ENCODE peak calls at places on chromosomes 6 and 20, in six cellular contexts. R is ovary, T is transverse colon, I is breast epithelium, E is suprapubic skin, O is Peyer's patch. J is an unnamed sample. For H3K27me3, the result is how much of the 10 kb centered on the place peaks cover.

GRCh38 chr6:110999634-111000270 is 17.9 kb downstream of the RPF2 start:
- DNase-seq in R (no peak), T (no peak), I (no peak), E (no peak), O (no peak), J (no peak)

GRCh38 chr20:52242237-52243230 is 51.0 kb upstream of the ZFP64 start:
- DNase-seq in R (no peak), T (no peak), I (no peak), E (no peak), O (no peak), J (no peak)

GRCh38 chr6:131212024-131212423 is 76.8 kb downstream of the AKAP7 start:
- DNase-seq in R (no peak), T (no peak), I (no peak), E (no peak), O (no peak), J (no peak)

GRCh38 chr20:54545959-54546358 is 70.6 kb downstream of the DOK5 start:
- DNase-seq in R (no peak), T (no peak), I (no peak), E (no peak), O (no peak), J (no peak)

GRCh38 chr6:136783495-136784270 is 8.6 kb downstream of the MAP3K5 start:
- DNase-seq in R (no peak), T (no peak), I (no peak), E (no peak), O (peak), J (no peak)

GRCh38 chr20:57688864-57689263 is 21.0 kb downstream of the PMEPA1 start:
- DNase-seq in R (peak), T (no peak), I (no peak), E (no peak), O (no peak), J (no peak)

GRCh38 chr6:141354191-141354950 is 778.4 kb upstream of the GJE1 start:
- DNase-seq in R (no peak), T (no peak), I (no peak), E (no peak), O (no peak), J (no peak)

GRCh38 chr20:35311409-35311808 is 19.2 kb upstream of the FAM83C start:
- DNase-seq in R (no peak), T (peak), I (no peak), E (no peak), O (no peak), J (no peak)

GRCh38 chr6:105952326-105952725 is 133.8 kb upstream of the PRDM1 start:
- DNase-seq in R (no peak), T (no peak), I (no peak), E (no peak), O (no peak), J (no peak)

GRCh38 chr6:29834564-29835436 is 7.2 kb downstream of the HLA-G start:
- DNase-seq in R (no peak), T (peak), I (no peak), E (no peak), O (peak), J (peak)

GRCh38 chr20:38607351-38607750 is 5.7 kb downstream of the ARHGAP40 start:
- DNase-seq in R (no peak), T (no peak), I (no peak), E (no peak), O (no peak), J (no peak)

GRCh38 chr6:43457643-43458042 is 2.3 kb upstream of the DLK2 start:
- DNase-seq in R (no peak), T (no peak), I (no peak), E (no peak), O (no peak), J (no peak)

GRCh38 chr20:24164360-24164759 is 175.8 kb upstream of the GGTLC1 start:
- DNase-seq in R (no peak), T (no peak), I (no peak), E (no peak), O (no peak), J (no peak)

GRCh38 chr6:139029470-139030210 is 1.1 kb downstream of the ABRACL start:
- DNase-seq in R (peak), T (peak), I (no peak), E (peak), O (peak), J (peak)

GRCh38 chr6:133435065-133435728 is 194.0 kb downstream of the EYA4 start:
- DNase-seq in R (no peak), T (no peak), I (no peak), E (no peak), O (no peak), J (peak)

GRCh38 chr6:21754891-21755290 is 161.3 kb downstream of the SOX4 start:
- DNase-seq in R (no peak), T (no peak), I (no peak), E (no peak), O (no peak), J (no peak)

GRCh38 chr20:50111120-50111828 is 1.7 kb downstream of the UBE2V1 start:
- DNase-seq in R (no peak), T (no peak), I (no peak), E (peak), O (no peak), J (no peak)

GRCh38 chr20:64200740-64201139 is 36.5 kb downstream of the MYT1 start:
- DNase-seq in R (no peak), T (no peak), I (no peak), E (no peak), O (no peak), J (no peak)

GRCh38 chr6:90885611-90886056 is 298.8 kb upstream of the MAP3K7 start:
- DNase-seq in R (no peak), T (no peak), I (no peak), E (no peak), O (no peak), J (no peak)

GRCh38 chr20:16530201-16530681 is 43.0 kb downstream of the KIF16B start:
- DNase-seq in R (no peak), T (peak), I (no peak), E (no peak), O (no peak), J (no peak)

GRCh38 chr20:15814903-15815302 is 758.3 kb downstream of the KIF16B start:
- DNase-seq in R (no peak), T (no peak), I (no peak), E (no peak), O (no peak), J (no peak)

GRCh38 chr6:122789862-122790739 is 1.0 kb downstream of the SMPDL3A start:
- DNase-seq in R (no peak), T (no peak), I (no peak), E (no peak), O (no peak), J (no peak)

GRCh38 chr6:33411632-33412005 is 805 bp downstream of the PHF1 start:
- DNase-seq in R (no peak), T (no peak), I (no peak), E (peak), O (no peak), J (no peak)

GRCh38 chr6:33410711-33411631 is at the start of gene PHF1:
- DNase-seq in R (no peak), T (peak), I (no peak), E (peak), O (peak), J (peak)

GRCh38 chr6:33407132-33407718 is 3.6 kb upstream of the PHF1 start:
- DNase-seq in R (no peak), T (no peak), I (no peak), E (no peak), O (no peak), J (no peak)

GRCh38 chr6:33412140-33413009 is 1.6 kb downstream of the PHF1 start:
- DNase-seq in R (peak), T (no peak), I (no peak), E (no peak), O (no peak), J (no peak)

GRCh38 chr6:33410050-33410710 is 634 bp upstream of the PHF1 start:
- DNase-seq in R (peak), T (peak), I (peak), E (peak), O (peak), J (peak)
- TF ChIP-seq POLR2A in R (peak), T (peak), I (peak), E (no peak), O (peak), J (peak)

GRCh38 chr6:109303647-109304283 is 78.5 kb downstream of the CD164 start:
- DNase-seq in R (no peak), T (no peak), I (no peak), E (no peak), O (no peak), J (peak)
- H3K27ac ChIP-seq in R (no peak), T (peak), I (peak), E (no peak), O (no peak), J (peak)

GRCh38 chr20:5316188-5317158 is at the start of gene PROKR2:
- DNase-seq in R (no peak), T (no peak), I (no peak), E (no peak), O (no peak), J (no peak)

GRCh38 chr20:5309971-5310370 is 6.8 kb downstream of the PROKR2 start:
- DNase-seq in R (no peak), T (no peak), I (no peak), E (no peak), O (no peak), J (no peak)

GRCh38 chr20:5315807-5316187 is 957 bp downstream of the PROKR2 start:
- DNase-seq in R (no peak), T (no peak), I (no peak), E (no peak), O (no peak), J (no peak)

GRCh38 chr20:5312518-5312917 is 4.2 kb downstream of the PROKR2 start:
- DNase-seq in R (no peak), T (no peak), I (no peak), E (no peak), O (no peak), J (no peak)

GRCh38 chr20:5313916-5314315 is 2.8 kb downstream of the PROKR2 start:
- DNase-seq in R (no peak), T (no peak), I (no peak), E (no peak), O (no peak), J (no peak)
- H3K27me3 ChIP-seq in R (under half), T (under half), I (under half), E (half or more), O (under half), J (under half)

DNA sequence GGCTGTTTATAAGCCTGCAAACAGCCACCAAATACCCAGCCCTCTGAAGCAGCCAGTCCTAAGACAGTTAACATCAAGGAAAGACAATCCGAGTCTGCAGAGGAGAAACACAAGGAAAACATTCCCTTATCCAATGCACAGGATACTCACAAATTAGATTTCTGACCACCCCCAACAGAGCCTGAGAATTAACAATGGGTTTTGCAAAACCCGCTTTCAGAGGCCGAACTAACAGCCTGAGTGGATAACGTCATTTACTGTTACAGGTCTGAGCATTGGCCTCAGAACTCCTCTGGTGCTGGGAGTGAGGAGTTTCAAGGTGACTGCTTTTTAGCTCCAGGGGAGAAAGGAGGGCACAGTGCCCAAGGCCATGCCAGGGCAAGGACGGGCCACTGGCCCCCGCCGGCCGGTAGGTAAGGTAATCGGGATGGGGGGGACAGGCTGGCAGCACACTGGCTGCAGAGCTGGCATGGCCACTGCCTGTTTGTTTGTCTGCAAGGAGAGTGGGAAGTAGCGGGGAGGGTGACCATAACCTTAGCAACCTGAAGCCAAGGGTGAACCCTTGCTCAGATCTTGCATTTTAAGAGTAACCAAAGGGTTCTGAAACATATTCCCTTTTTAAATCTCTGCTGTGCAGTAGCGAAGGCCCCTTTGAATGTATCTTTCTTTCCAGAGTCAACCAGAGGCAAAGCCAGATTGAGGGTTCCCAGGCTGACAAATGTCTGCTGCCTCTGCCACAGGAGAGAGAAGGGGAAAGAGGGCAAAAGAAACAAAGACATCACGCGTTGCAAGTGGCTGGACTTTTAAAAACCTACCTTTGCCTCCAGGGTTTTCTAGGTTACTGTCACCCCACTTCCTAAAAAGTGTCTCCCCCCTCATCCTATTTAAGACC is 3.9 kb downstream of the ZMYND8 start:
- DNase-seq in R (peak), T (peak), I (no peak), E (no peak), O (no peak), J (peak)
- TF ChIP-seq POLR2A in R (no peak), T (peak), I (no peak), E (no peak), O (peak), J (no peak)

DNA sequence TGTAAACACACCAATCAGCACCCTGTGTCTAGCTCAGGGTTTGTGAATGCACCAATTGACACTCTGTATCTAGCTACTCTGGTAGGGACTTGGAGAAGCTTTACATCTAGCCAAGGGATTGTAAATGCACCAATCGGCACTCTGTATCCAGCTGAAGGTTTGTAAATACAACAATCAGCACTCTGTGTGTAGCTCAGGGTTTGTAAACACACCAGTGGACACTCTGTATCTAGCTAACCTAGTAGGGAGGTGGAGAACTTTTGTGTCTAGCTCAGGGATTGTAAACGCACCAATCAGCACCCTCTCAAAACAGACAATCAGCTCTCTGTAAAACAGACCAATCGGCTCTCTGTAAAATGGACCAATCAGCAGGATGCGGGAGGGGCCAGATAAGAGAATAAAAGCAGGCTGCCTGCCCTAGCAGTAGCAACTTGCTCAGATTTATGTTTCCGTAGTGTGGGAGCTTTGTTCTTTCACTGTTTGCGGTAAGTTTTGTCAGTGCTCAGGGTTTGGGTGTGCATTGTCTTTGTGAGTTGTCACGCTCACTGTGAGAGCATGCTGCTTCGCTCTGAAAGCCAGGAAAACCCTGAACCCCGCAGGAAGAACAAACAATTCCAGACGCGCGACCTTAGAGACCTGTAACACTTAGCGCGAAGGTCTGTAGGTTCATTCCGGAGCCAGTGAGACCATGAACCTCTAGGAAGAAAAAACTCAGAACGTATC is 37.0 kb downstream of the RIOK1 start:
- DNase-seq in R (no peak), T (no peak), I (no peak), E (no peak), O (no peak), J (no peak)
- H3K27ac ChIP-seq in R (no peak), T (no peak), I (no peak), E (peak), O (no peak), J (no peak)

GRCh38 chr20:40591104-40591503 is 97.9 kb downstream of the MAFB start:
- DNase-seq in R (no peak), T (no peak), I (no peak), E (no peak), O (no peak), J (no peak)

GRCh38 chr20:40589581-40589980 is 99.5 kb downstream of the MAFB start:
- DNase-seq in R (no peak), T (no peak), I (no peak), E (no peak), O (no peak), J (no peak)

GRCh38 chr20:40587038-40587437 is 102.0 kb downstream of the MAFB start:
- DNase-seq in R (no peak), T (no peak), I (no peak), E (no peak), O (no peak), J (no peak)

GRCh38 chr20:40592891-40593290 is 96.1 kb downstream of the MAFB start:
- DNase-seq in R (no peak), T (no peak), I (no peak), E (no peak), O (no peak), J (no peak)

GRCh38 chr20:40588891-40589290 is 100.1 kb downstream of the MAFB start:
- DNase-seq in R (no peak), T (no peak), I (no peak), E (no peak), O (no peak), J (no peak)
- H3K27me3 ChIP-seq in R (under half), T (under half), I (under half), E (under half), O (under half), J (under half)

GRCh38 chr6:11329841-11330765 is 97.6 kb upstream of the NEDD9 start:
- DNase-seq in R (no peak), T (peak), I (no peak), E (no peak), O (no peak), J (no peak)
- TF ChIP-seq POLR2A in R (no peak), T (no peak), I (no peak), E (no peak), O (no peak), J (no peak)

DNA sequence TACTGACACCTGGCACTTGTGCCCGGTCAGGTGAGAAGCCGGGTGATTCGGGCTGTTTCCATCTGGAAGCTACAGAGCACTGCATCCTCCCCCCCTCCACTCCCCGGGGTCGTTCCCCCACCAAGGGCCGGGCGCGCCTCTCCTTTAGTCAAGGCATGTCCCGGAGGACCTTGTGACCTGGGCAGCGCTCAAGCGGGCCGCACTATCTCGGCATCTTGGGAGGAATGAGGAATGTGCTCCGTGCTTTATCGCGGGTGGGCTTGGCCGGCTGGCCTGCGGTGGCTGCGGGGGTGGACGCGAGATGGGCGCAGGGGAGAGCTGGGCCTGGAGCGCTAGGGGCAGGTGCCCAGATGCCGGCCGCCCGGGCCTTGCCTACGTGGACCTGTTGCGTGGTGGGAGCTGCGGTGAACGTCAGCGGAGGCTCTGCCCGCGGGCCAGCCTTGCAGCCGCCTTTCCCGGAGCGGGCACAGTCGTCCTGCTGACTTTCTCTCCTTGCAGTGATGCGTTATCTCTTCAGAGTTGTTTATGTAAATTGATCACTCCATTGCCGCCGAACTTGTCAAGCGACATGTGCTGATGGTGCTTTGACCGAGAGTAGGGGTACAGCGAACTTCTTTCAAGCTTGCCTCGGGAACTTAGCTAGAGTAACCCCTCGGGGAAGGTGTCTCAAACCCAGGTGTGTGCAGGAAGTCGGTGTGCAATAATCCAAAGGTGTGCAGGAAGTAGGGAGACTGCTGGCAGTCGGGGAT is 1.1 kb downstream of the LRRC1 start:
- DNase-seq in R (no peak), T (peak), I (no peak), E (peak), O (peak), J (no peak)
- H3K27ac ChIP-seq in R (peak), T (peak), I (peak), E (peak), O (peak), J (peak)

GRCh38 chr20:62461157-62461556 is 14.6 kb downstream of the GATA5 start:
- DNase-seq in R (no peak), T (peak), I (no peak), E (no peak), O (no peak), J (no peak)
- H3K27me3 ChIP-seq in R (under half), T (under half), I (under half), E (half or more), O (under half), J (under half)

DNA sequence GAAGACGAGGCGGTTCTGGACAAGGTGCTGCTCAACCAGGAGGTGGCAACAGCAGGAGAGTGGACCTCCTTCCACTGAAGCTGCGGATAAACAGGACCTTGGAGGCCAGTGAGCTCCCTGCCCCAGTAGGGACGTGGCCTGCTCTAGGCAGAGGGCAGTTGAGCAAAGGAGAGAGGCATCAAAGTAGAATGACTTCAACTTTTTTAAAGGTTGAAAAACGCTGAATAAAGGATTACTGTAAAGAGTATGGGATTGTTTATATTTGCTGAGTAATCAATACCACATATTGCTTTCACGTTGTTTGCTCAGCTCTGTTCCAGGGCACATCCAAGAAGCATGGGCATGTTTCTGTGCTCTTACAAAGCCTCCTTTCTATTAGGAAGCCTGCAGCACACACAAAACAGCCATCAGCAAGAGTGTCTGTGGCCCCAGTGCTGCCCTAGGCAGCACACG is 48.1 kb downstream of the ERMARD start:
- DNase-seq in R (no peak), T (no peak), I (no peak), E (no peak), O (no peak), J (no peak)
- TF ChIP-seq POLR2A in R (no peak), T (no peak), I (no peak), E (no peak), O (no peak), J (no peak)